ENCODE peak calls at places on chromosomes 6 and 20, in ten cellular contexts. V is CD8-positive, alpha-beta memory T cell; Z is uterus; Y is foreskin keratinocyte; J is CD8-positive, alpha-beta T cell; M is thoracic aorta; B is MM.1S; P is IMR-90; U is mucosa of descending colon; W is heart right ventricle. R is an unnamed sample.
A peak's percentile ranks its signal among the peaks of the same experiment; 100 is the strongest.

GRCh38 chr6:27688014-27688586 is 215.2 kb upstream of the ZNF184 start:
- DNase-seq in B (peak; percentile 29), J (peak; percentile 86), Z (peak; percentile 82), P (peak; percentile 91), V (peak; percentile 92), M (peak; percentile 12), Y (peak; percentile 96), W (peak; percentile 57), U (peak; percentile 88), R (peak; percentile 53)

GRCh38 chr20:40980828-40981310 is 47.8 kb upstream of the TOP1 start:
- DNase-seq in U (no peak), Y (no peak), B (no peak), J (no peak), V (no peak), P (no peak), M (no peak), Z (no peak), W (no peak), R (no peak)

GRCh38 chr20:21395666-21396044 is 1.7 kb downstream of the NKX2-4 start:
- DNase-seq in B (no peak), Y (no peak), Z (no peak), P (no peak), J (peak; percentile 44), V (peak; percentile 52), M (no peak), W (no peak), U (no peak), R (no peak)

GRCh38 chr6:3325210-3325609 is 66.5 kb downstream of the PSMG4 start:
- DNase-seq in V (no peak), P (peak; percentile 62), B (no peak), Y (no peak), Z (peak; percentile 45), U (peak; percentile 43), W (no peak), M (no peak), J (no peak), R (no peak)

GRCh38 chr6:149318581-149319286 is 1.2 kb downstream of the TAB2 start:
- DNase-seq in U (peak; percentile 38), V (no peak), Z (no peak), P (no peak), B (peak; percentile 43), M (no peak), W (no peak), J (peak; percentile 52), Y (no peak), R (no peak)

GRCh38 chr6:41966961-41967311 is 25.3 kb upstream of the CCND3 start:
- DNase-seq in B (no peak), Z (no peak), U (no peak), P (peak; percentile 58), Y (peak; percentile 80), W (no peak), M (no peak), J (no peak), V (no peak), R (no peak)

GRCh38 chr20:19922716-19923115 is 94.4 kb upstream of the NAA20 start:
- DNase-seq in Z (no peak), W (no peak), V (no peak), B (no peak), Y (no peak), J (no peak), M (no peak), U (no peak), P (no peak), R (no peak)

GRCh38 chr20:63238491-63239126 is 2.9 kb downstream of the BIRC7 start:
- DNase-seq in P (no peak), Z (no peak), W (no peak), U (no peak), V (no peak), M (no peak), J (no peak), B (no peak), Y (no peak), R (no peak)

GRCh38 chr20:44198872-44199271 is 11.7 kb downstream of the OSER1 start:
- DNase-seq in B (no peak), Y (no peak), Z (no peak), W (no peak), U (no peak), J (no peak), M (no peak), V (no peak), P (no peak), R (no peak)

GRCh38 chr6:1418471-1419191 is 29.3 kb downstream of the FOXF2 start:
- DNase-seq in J (no peak), Z (no peak), V (no peak), B (no peak), Y (no peak), P (peak; percentile 54), M (no peak), U (no peak), W (no peak), R (no peak)

GRCh38 chr6:900716-901605 is 208.0 kb upstream of the EXOC2 start:
- DNase-seq in V (no peak), B (no peak), J (no peak), P (no peak), W (no peak), Y (no peak), U (no peak), M (no peak), Z (no peak), R (peak; percentile 82)

GRCh38 chr6:53591873-53592272 is 47.0 kb upstream of the GCLC start:
- DNase-seq in J (no peak), U (no peak), M (no peak), W (no peak), Y (no peak), B (no peak), Z (no peak), P (peak; percentile 34), V (no peak), R (no peak)

GRCh38 chr20:4613718-4614620 is 107.7 kb upstream of the PRND start:
- DNase-seq in W (peak; percentile 52), J (peak; percentile 74), B (peak; percentile 94), Y (peak; percentile 75), M (no peak), P (no peak), V (peak; percentile 78), Z (no peak), U (peak; percentile 79), R (no peak)

GRCh38 chr6:4941782-4942672 is 61.8 kb downstream of the RPP40 start:
- DNase-seq in B (peak; percentile 90), U (no peak), W (peak; percentile 25), M (no peak), Z (peak; percentile 74), V (peak; percentile 60), P (peak; percentile 96), J (peak; percentile 25), Y (peak; percentile 96), R (no peak)

GRCh38 chr6:133779916-133780315 is 109.0 kb upstream of the TCF21 start:
- DNase-seq in J (no peak), P (no peak), Z (no peak), V (no peak), B (no peak), W (no peak), U (no peak), M (no peak), Y (no peak), R (no peak)

GRCh38 chr6:126661646-126662045 is 321.7 kb downstream of the CENPW start:
- DNase-seq in U (no peak), W (no peak), Y (peak; percentile 62), J (no peak), B (no peak), P (peak; percentile 87), V (no peak), M (no peak), Z (no peak), R (no peak)

DNA sequence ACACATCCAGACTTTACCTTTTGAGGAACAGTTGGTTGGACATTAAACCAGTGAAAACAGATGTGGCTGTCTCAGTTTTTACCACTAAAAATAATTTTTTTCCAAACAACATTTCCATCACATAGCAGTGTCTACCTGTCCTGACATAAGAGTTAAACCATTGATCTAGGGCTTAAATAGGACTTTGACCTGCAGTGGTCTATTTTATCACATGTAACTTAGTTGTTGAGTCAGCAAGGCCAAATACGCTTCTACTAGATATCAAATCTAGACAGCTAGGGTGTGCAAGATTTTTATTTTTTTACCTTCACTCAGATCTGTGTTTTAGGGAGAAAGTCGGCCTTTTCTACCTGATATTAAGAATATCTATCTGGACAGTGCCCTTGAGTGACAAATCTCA is 88.8 kb upstream of the ZFP64 start:
- DNase-seq in J (no peak), V (no peak), P (no peak), W (no peak), Z (no peak), U (no peak), Y (no peak), M (no peak), B (no peak), R (no peak)
- H3K4me1 ChIP-seq in J (no peaks in the 10 kb centered on the region), V (no peaks in the 10 kb centered on the region), P (no peaks in the 10 kb centered on the region), W (no peaks in the 10 kb centered on the region), Z (no peaks in the 10 kb centered on the region), U (no peaks in the 10 kb centered on the region), Y (no peaks in the 10 kb centered on the region), M (no peaks in the 10 kb centered on the region), B (no peaks in the 10 kb centered on the region), R (peaks cover 5% of the 10 kb centered on the region)

DNA sequence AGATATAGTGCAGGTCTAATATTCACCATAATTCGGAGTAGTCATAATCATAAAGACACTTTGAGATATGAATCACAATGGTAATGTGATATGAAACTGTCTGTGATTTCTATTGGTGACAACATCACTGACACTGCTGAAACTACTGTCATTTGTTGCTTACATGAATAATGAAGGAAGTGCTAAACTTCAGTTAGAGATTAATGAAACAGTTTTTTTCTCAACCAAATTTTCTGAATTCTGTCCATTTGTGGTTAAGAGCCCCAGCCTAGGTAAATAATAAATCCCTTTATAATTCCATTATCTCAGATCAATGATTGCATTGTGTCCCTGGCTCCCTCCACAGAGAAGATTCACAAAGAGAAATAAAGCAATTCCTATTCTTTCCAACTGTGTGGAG is 122.6 kb downstream of the HIVEP2 start:
- DNase-seq in Z (no peak), J (no peak), V (no peak), Y (no peak), M (no peak), U (no peak), P (no peak), B (no peak), W (no peak), R (no peak)
- H3K4me1 ChIP-seq in Z (peaks cover 9% of the 10 kb centered on the region), J (peaks cover 38% of the 10 kb centered on the region), V (peaks cover 60% of the 10 kb centered on the region), Y (peaks cover 17% of the 10 kb centered on the region), M (peaks cover 20% of the 10 kb centered on the region), U (peaks cover 12% of the 10 kb centered on the region), P (peaks cover 15% of the 10 kb centered on the region), B (peaks cover 9% of the 10 kb centered on the region), W (peaks cover 72% of the 10 kb centered on the region), R (peaks cover 27% of the 10 kb centered on the region)

GRCh38 chr6:158471339-158471738 is 88.6 kb upstream of the TMEM181 start:
- DNase-seq in B (no peak), J (no peak), V (no peak), Z (no peak), M (no peak), W (no peak), U (no peak), P (no peak), Y (no peak), R (no peak)
- H3K4me1 ChIP-seq in B (no peaks in the 10 kb centered on the region), J (no peaks in the 10 kb centered on the region), V (no peaks in the 10 kb centered on the region), Z (no peaks in the 10 kb centered on the region), M (no peaks in the 10 kb centered on the region), W (no peaks in the 10 kb centered on the region), U (peaks cover 19% of the 10 kb centered on the region), P (peaks cover 8% of the 10 kb centered on the region), Y (peaks cover 6% of the 10 kb centered on the region), R (no peaks in the 10 kb centered on the region)

DNA sequence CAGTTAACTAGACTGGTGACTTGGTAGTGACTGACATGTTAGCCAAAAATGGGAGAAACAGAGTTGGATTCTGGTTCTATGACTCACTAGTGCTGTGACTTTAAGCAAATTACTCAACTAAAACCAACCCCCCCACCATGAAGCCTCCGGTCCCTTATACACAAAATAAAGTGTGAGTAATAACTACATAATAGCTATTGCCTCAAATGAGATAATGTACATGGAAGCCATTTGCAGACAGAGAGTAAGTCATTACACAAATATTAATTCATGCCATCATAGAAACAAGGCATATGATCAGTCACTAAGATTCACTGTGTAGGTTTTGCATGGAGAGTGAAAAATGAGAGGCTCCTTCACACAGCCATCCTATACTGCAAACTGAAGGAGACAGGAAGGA is 111.9 kb downstream of the HIVEP2 start:
- DNase-seq in J (no peak), M (no peak), Y (peak; percentile 93), P (peak; percentile 98), B (no peak), U (no peak), W (no peak), Z (no peak), V (no peak), R (no peak)
- H3K4me1 ChIP-seq in J (peaks cover 22% of the 10 kb centered on the region), M (peaks cover 8% of the 10 kb centered on the region), Y (peaks cover 21% of the 10 kb centered on the region), P (peaks cover 5% of the 10 kb centered on the region), B (no peaks in the 10 kb centered on the region), U (no peaks in the 10 kb centered on the region), W (peaks cover 35% of the 10 kb centered on the region), Z (no peaks in the 10 kb centered on the region), V (peaks cover 27% of the 10 kb centered on the region), R (no peaks in the 10 kb centered on the region)